ENCODE peak calls at places on chromosome 17, in ten cellular contexts. One of them, this sample, is unnamed.

GRCh38 chr17:16926591-16927451 is 45.1 kb downstream of the TNFRSF13B start:
- DNase-seq in NCI-H1436: no peak
- DNase-seq in NB4: no peak
- DNase-seq in Peyer's patch: peak
- DNase-seq in progenitor cell of endocrine pancreas: no peak
- DNase-seq in stomach: no peak
- DNase-seq in stimulated activated CD4-positive, alpha-beta T cell treated with anti-CD3 and anti-CD28 coated beads, Interleukin-1b, Interleukin-23, amount 100 ng/mL, for 48 hours: no peak
- DNase-seq in effector memory CD4-positive, alpha-beta T cell: no peak
- DNase-seq in stimulated activated CD8-positive, alpha-beta memory T cell treated with anti-CD3 and anti-CD28 coated beads, Interleukin-7, amount 100 ng/mL, for 24 hours: no peak
- DNase-seq in COR-L47: no peak
- DNase-seq in this sample: no peak

GRCh38 chr17:42399948-42400843 is 12.0 kb upstream of the STAT3 start:
- DNase-seq in stimulated activated CD8-positive, alpha-beta memory T cell treated with anti-CD3 and anti-CD28 coated beads, Interleukin-7, amount 100 ng/mL, for 24 hours: no peak
- DNase-seq in progenitor cell of endocrine pancreas: no peak
- DNase-seq in Peyer's patch: peak
- DNase-seq in stomach: no peak
- DNase-seq in NCI-H1436: no peak
- DNase-seq in effector memory CD4-positive, alpha-beta T cell: no peak
- DNase-seq in NB4: no peak
- DNase-seq in COR-L47: no peak
- DNase-seq in stimulated activated CD4-positive, alpha-beta T cell treated with anti-CD3 and anti-CD28 coated beads, Interleukin-1b, Interleukin-23, amount 100 ng/mL, for 48 hours: no peak
- DNase-seq in this sample: no peak

GRCh38 chr17:40122466-40122943 is 734 bp downstream of the MSL1 start:
- DNase-seq in stomach: no peak
- DNase-seq in effector memory CD4-positive, alpha-beta T cell: no peak
- DNase-seq in COR-L47: peak
- DNase-seq in NCI-H1436: no peak
- DNase-seq in NB4: peak
- DNase-seq in progenitor cell of endocrine pancreas: peak
- DNase-seq in Peyer's patch: peak
- DNase-seq in stimulated activated CD4-positive, alpha-beta T cell treated with anti-CD3 and anti-CD28 coated beads, Interleukin-1b, Interleukin-23, amount 100 ng/mL, for 48 hours: no peak
- DNase-seq in stimulated activated CD8-positive, alpha-beta memory T cell treated with anti-CD3 and anti-CD28 coated beads, Interleukin-7, amount 100 ng/mL, for 24 hours: no peak
- DNase-seq in this sample: peak

GRCh38 chr17:21034350-21035235 is 8.2 kb downstream of the USP22 start:
- DNase-seq in stimulated activated CD4-positive, alpha-beta T cell treated with anti-CD3 and anti-CD28 coated beads, Interleukin-1b, Interleukin-23, amount 100 ng/mL, for 48 hours: peak
- DNase-seq in NB4: no peak
- DNase-seq in progenitor cell of endocrine pancreas: no peak
- DNase-seq in stomach: no peak
- DNase-seq in COR-L47: no peak
- DNase-seq in effector memory CD4-positive, alpha-beta T cell: no peak
- DNase-seq in Peyer's patch: peak
- DNase-seq in NCI-H1436: no peak
- DNase-seq in stimulated activated CD8-positive, alpha-beta memory T cell treated with anti-CD3 and anti-CD28 coated beads, Interleukin-7, amount 100 ng/mL, for 24 hours: no peak
- DNase-seq in this sample: no peak

GRCh38 chr17:35373532-35373983 is at the start of gene SLFN11:
- DNase-seq in stimulated activated CD4-positive, alpha-beta T cell treated with anti-CD3 and anti-CD28 coated beads, Interleukin-1b, Interleukin-23, amount 100 ng/mL, for 48 hours: peak
- DNase-seq in NB4: peak
- DNase-seq in stomach: peak
- DNase-seq in COR-L47: no peak
- DNase-seq in progenitor cell of endocrine pancreas: no peak
- DNase-seq in stimulated activated CD8-positive, alpha-beta memory T cell treated with anti-CD3 and anti-CD28 coated beads, Interleukin-7, amount 100 ng/mL, for 24 hours: peak
- DNase-seq in effector memory CD4-positive, alpha-beta T cell: peak
- DNase-seq in NCI-H1436: no peak
- DNase-seq in Peyer's patch: peak
- DNase-seq in this sample: peak

GRCh38 chr17:35520043-35520442 is 17.4 kb downstream of the SLFN12L start:
- DNase-seq in NB4: no peak
- DNase-seq in effector memory CD4-positive, alpha-beta T cell: no peak
- DNase-seq in COR-L47: no peak
- DNase-seq in stimulated activated CD4-positive, alpha-beta T cell treated with anti-CD3 and anti-CD28 coated beads, Interleukin-1b, Interleukin-23, amount 100 ng/mL, for 48 hours: no peak
- DNase-seq in progenitor cell of endocrine pancreas: no peak
- DNase-seq in Peyer's patch: no peak
- DNase-seq in NCI-H1436: no peak
- DNase-seq in stomach: no peak
- DNase-seq in stimulated activated CD8-positive, alpha-beta memory T cell treated with anti-CD3 and anti-CD28 coated beads, Interleukin-7, amount 100 ng/mL, for 24 hours: no peak
- DNase-seq in this sample: no peak

GRCh38 chr17:42518046-42518754 is 17.8 kb upstream of the NAGLU start:
- DNase-seq in effector memory CD4-positive, alpha-beta T cell: no peak
- DNase-seq in stimulated activated CD8-positive, alpha-beta memory T cell treated with anti-CD3 and anti-CD28 coated beads, Interleukin-7, amount 100 ng/mL, for 24 hours: no peak
- DNase-seq in COR-L47: no peak
- DNase-seq in NCI-H1436: no peak
- DNase-seq in stimulated activated CD4-positive, alpha-beta T cell treated with anti-CD3 and anti-CD28 coated beads, Interleukin-1b, Interleukin-23, amount 100 ng/mL, for 48 hours: no peak
- DNase-seq in Peyer's patch: peak
- DNase-seq in progenitor cell of endocrine pancreas: no peak
- DNase-seq in NB4: peak
- DNase-seq in stomach: peak
- DNase-seq in this sample: no peak

GRCh38 chr17:40427002-40427491 is 9.4 kb upstream of the TOP2A start:
- DNase-seq in NB4: no peak
- DNase-seq in COR-L47: no peak
- DNase-seq in stimulated activated CD4-positive, alpha-beta T cell treated with anti-CD3 and anti-CD28 coated beads, Interleukin-1b, Interleukin-23, amount 100 ng/mL, for 48 hours: peak
- DNase-seq in NCI-H1436: no peak
- DNase-seq in Peyer's patch: peak
- DNase-seq in effector memory CD4-positive, alpha-beta T cell: no peak
- DNase-seq in stomach: no peak
- DNase-seq in stimulated activated CD8-positive, alpha-beta memory T cell treated with anti-CD3 and anti-CD28 coated beads, Interleukin-7, amount 100 ng/mL, for 24 hours: no peak
- DNase-seq in progenitor cell of endocrine pancreas: no peak
- DNase-seq in this sample: no peak

GRCh38 chr17:75093543-75094158 is 5.9 kb downstream of the SLC16A5 start:
- DNase-seq in COR-L47: no peak
- DNase-seq in Peyer's patch: no peak
- DNase-seq in stimulated activated CD4-positive, alpha-beta T cell treated with anti-CD3 and anti-CD28 coated beads, Interleukin-1b, Interleukin-23, amount 100 ng/mL, for 48 hours: no peak
- DNase-seq in effector memory CD4-positive, alpha-beta T cell: no peak
- DNase-seq in NCI-H1436: no peak
- DNase-seq in NB4: no peak
- DNase-seq in stomach: peak
- DNase-seq in progenitor cell of endocrine pancreas: no peak
- DNase-seq in stimulated activated CD8-positive, alpha-beta memory T cell treated with anti-CD3 and anti-CD28 coated beads, Interleukin-7, amount 100 ng/mL, for 24 hours: no peak
- DNase-seq in this sample: no peak

GRCh38 chr17:76082326-76083251 is 3.6 kb downstream of the ZACN start:
- DNase-seq in stimulated activated CD8-positive, alpha-beta memory T cell treated with anti-CD3 and anti-CD28 coated beads, Interleukin-7, amount 100 ng/mL, for 24 hours: no peak
- DNase-seq in Peyer's patch: no peak
- DNase-seq in NB4: no peak
- DNase-seq in stimulated activated CD4-positive, alpha-beta T cell treated with anti-CD3 and anti-CD28 coated beads, Interleukin-1b, Interleukin-23, amount 100 ng/mL, for 48 hours: no peak
- DNase-seq in stomach: no peak
- DNase-seq in effector memory CD4-positive, alpha-beta T cell: no peak
- DNase-seq in NCI-H1436: no peak
- DNase-seq in COR-L47: peak
- DNase-seq in progenitor cell of endocrine pancreas: no peak
- DNase-seq in this sample: peak

GRCh38 chr17:82351713-82352488 is 7.1 kb upstream of the TEX19 start:
- DNase-seq in stimulated activated CD4-positive, alpha-beta T cell treated with anti-CD3 and anti-CD28 coated beads, Interleukin-1b, Interleukin-23, amount 100 ng/mL, for 48 hours: peak
- DNase-seq in NCI-H1436: peak
- DNase-seq in Peyer's patch: peak
- DNase-seq in stimulated activated CD8-positive, alpha-beta memory T cell treated with anti-CD3 and anti-CD28 coated beads, Interleukin-7, amount 100 ng/mL, for 24 hours: peak
- DNase-seq in stomach: peak
- DNase-seq in progenitor cell of endocrine pancreas: peak
- DNase-seq in NB4: peak
- DNase-seq in effector memory CD4-positive, alpha-beta T cell: peak
- DNase-seq in COR-L47: peak
- DNase-seq in this sample: peak

GRCh38 chr17:73401911-73402310 is 90.1 kb upstream of the CDC42EP4 start:
- DNase-seq in stimulated activated CD4-positive, alpha-beta T cell treated with anti-CD3 and anti-CD28 coated beads, Interleukin-1b, Interleukin-23, amount 100 ng/mL, for 48 hours: peak
- DNase-seq in stimulated activated CD8-positive, alpha-beta memory T cell treated with anti-CD3 and anti-CD28 coated beads, Interleukin-7, amount 100 ng/mL, for 24 hours: no peak
- DNase-seq in NB4: peak
- DNase-seq in progenitor cell of endocrine pancreas: no peak
- DNase-seq in Peyer's patch: peak
- DNase-seq in effector memory CD4-positive, alpha-beta T cell: no peak
- DNase-seq in NCI-H1436: no peak
- DNase-seq in stomach: no peak
- DNase-seq in COR-L47: no peak
- DNase-seq in this sample: no peak

GRCh38 chr17:78669256-78669974 is 92.2 kb upstream of the DNAH17 start:
- DNase-seq in COR-L47: no peak
- DNase-seq in NCI-H1436: no peak
- DNase-seq in stimulated activated CD8-positive, alpha-beta memory T cell treated with anti-CD3 and anti-CD28 coated beads, Interleukin-7, amount 100 ng/mL, for 24 hours: no peak
- DNase-seq in stomach: no peak
- DNase-seq in Peyer's patch: peak
- DNase-seq in progenitor cell of endocrine pancreas: no peak
- DNase-seq in stimulated activated CD4-positive, alpha-beta T cell treated with anti-CD3 and anti-CD28 coated beads, Interleukin-1b, Interleukin-23, amount 100 ng/mL, for 48 hours: no peak
- DNase-seq in NB4: no peak
- DNase-seq in effector memory CD4-positive, alpha-beta T cell: no peak
- DNase-seq in this sample: no peak

GRCh38 chr17:72396121-72396520 is 275.3 kb downstream of the SOX9 start:
- DNase-seq in stomach: no peak
- DNase-seq in effector memory CD4-positive, alpha-beta T cell: no peak
- DNase-seq in stimulated activated CD8-positive, alpha-beta memory T cell treated with anti-CD3 and anti-CD28 coated beads, Interleukin-7, amount 100 ng/mL, for 24 hours: no peak
- DNase-seq in Peyer's patch: no peak
- DNase-seq in COR-L47: no peak
- DNase-seq in NB4: no peak
- DNase-seq in stimulated activated CD4-positive, alpha-beta T cell treated with anti-CD3 and anti-CD28 coated beads, Interleukin-1b, Interleukin-23, amount 100 ng/mL, for 48 hours: no peak
- DNase-seq in progenitor cell of endocrine pancreas: no peak
- DNase-seq in NCI-H1436: no peak
- DNase-seq in this sample: no peak

GRCh38 chr17:79332011-79332410 is 257.4 kb downstream of the ENGASE start:
- DNase-seq in stomach: no peak
- DNase-seq in effector memory CD4-positive, alpha-beta T cell: no peak
- DNase-seq in progenitor cell of endocrine pancreas: no peak
- DNase-seq in NCI-H1436: no peak
- DNase-seq in COR-L47: no peak
- DNase-seq in stimulated activated CD4-positive, alpha-beta T cell treated with anti-CD3 and anti-CD28 coated beads, Interleukin-1b, Interleukin-23, amount 100 ng/mL, for 48 hours: no peak
- DNase-seq in Peyer's patch: no peak
- DNase-seq in NB4: no peak
- DNase-seq in stimulated activated CD8-positive, alpha-beta memory T cell treated with anti-CD3 and anti-CD28 coated beads, Interleukin-7, amount 100 ng/mL, for 24 hours: no peak
- DNase-seq in this sample: peak

GRCh38 chr17:81196505-81197408 is 26.0 kb downstream of the CEP131 start:
- DNase-seq in effector memory CD4-positive, alpha-beta T cell: no peak
- DNase-seq in stimulated activated CD4-positive, alpha-beta T cell treated with anti-CD3 and anti-CD28 coated beads, Interleukin-1b, Interleukin-23, amount 100 ng/mL, for 48 hours: no peak
- DNase-seq in NB4: no peak
- DNase-seq in stomach: no peak
- DNase-seq in NCI-H1436: no peak
- DNase-seq in Peyer's patch: no peak
- DNase-seq in stimulated activated CD8-positive, alpha-beta memory T cell treated with anti-CD3 and anti-CD28 coated beads, Interleukin-7, amount 100 ng/mL, for 24 hours: no peak
- DNase-seq in COR-L47: no peak
- DNase-seq in progenitor cell of endocrine pancreas: no peak
- DNase-seq in this sample: no peak

GRCh38 chr17:80861892-80862291 is 129.7 kb upstream of the CHMP6 start:
- DNase-seq in stimulated activated CD4-positive, alpha-beta T cell treated with anti-CD3 and anti-CD28 coated beads, Interleukin-1b, Interleukin-23, amount 100 ng/mL, for 48 hours: peak
- DNase-seq in NB4: no peak
- DNase-seq in effector memory CD4-positive, alpha-beta T cell: no peak
- DNase-seq in progenitor cell of endocrine pancreas: no peak
- DNase-seq in Peyer's patch: no peak
- DNase-seq in stimulated activated CD8-positive, alpha-beta memory T cell treated with anti-CD3 and anti-CD28 coated beads, Interleukin-7, amount 100 ng/mL, for 24 hours: no peak
- DNase-seq in COR-L47: peak
- DNase-seq in NCI-H1436: peak
- DNase-seq in stomach: no peak
- DNase-seq in this sample: peak

GRCh38 chr17:4806770-4807533 is at the start of gene PLD2:
- DNase-seq in COR-L47: peak
- DNase-seq in Peyer's patch: peak
- DNase-seq in stomach: peak
- DNase-seq in stimulated activated CD8-positive, alpha-beta memory T cell treated with anti-CD3 and anti-CD28 coated beads, Interleukin-7, amount 100 ng/mL, for 24 hours: peak
- DNase-seq in progenitor cell of endocrine pancreas: peak
- DNase-seq in NB4: peak
- DNase-seq in NCI-H1436: peak
- DNase-seq in effector memory CD4-positive, alpha-beta T cell: peak
- DNase-seq in stimulated activated CD4-positive, alpha-beta T cell treated with anti-CD3 and anti-CD28 coated beads, Interleukin-1b, Interleukin-23, amount 100 ng/mL, for 48 hours: peak
- DNase-seq in this sample: peak

GRCh38 chr17:40556884-40557414 is 8.3 kb downstream of the CCR7 start:
- DNase-seq in COR-L47: no peak
- DNase-seq in stimulated activated CD4-positive, alpha-beta T cell treated with anti-CD3 and anti-CD28 coated beads, Interleukin-1b, Interleukin-23, amount 100 ng/mL, for 48 hours: peak
- DNase-seq in Peyer's patch: peak
- DNase-seq in effector memory CD4-positive, alpha-beta T cell: no peak
- DNase-seq in stomach: peak
- DNase-seq in stimulated activated CD8-positive, alpha-beta memory T cell treated with anti-CD3 and anti-CD28 coated beads, Interleukin-7, amount 100 ng/mL, for 24 hours: no peak
- DNase-seq in progenitor cell of endocrine pancreas: peak
- DNase-seq in NCI-H1436: no peak
- DNase-seq in NB4: no peak
- DNase-seq in this sample: no peak

GRCh38 chr17:47654991-47655390 is 5.3 kb downstream of the KPNB1 start:
- DNase-seq in NB4: no peak
- DNase-seq in COR-L47: no peak
- DNase-seq in NCI-H1436: no peak
- DNase-seq in Peyer's patch: no peak
- DNase-seq in stimulated activated CD8-positive, alpha-beta memory T cell treated with anti-CD3 and anti-CD28 coated beads, Interleukin-7, amount 100 ng/mL, for 24 hours: no peak
- DNase-seq in stimulated activated CD4-positive, alpha-beta T cell treated with anti-CD3 and anti-CD28 coated beads, Interleukin-1b, Interleukin-23, amount 100 ng/mL, for 48 hours: no peak
- DNase-seq in progenitor cell of endocrine pancreas: no peak
- DNase-seq in stomach: peak
- DNase-seq in effector memory CD4-positive, alpha-beta T cell: no peak
- DNase-seq in this sample: no peak

GRCh38 chr17:48755346-48755745 is 26.8 kb upstream of the HOXB13 start:
- DNase-seq in Peyer's patch: no peak
- DNase-seq in NB4: peak
- DNase-seq in effector memory CD4-positive, alpha-beta T cell: no peak
- DNase-seq in stimulated activated CD8-positive, alpha-beta memory T cell treated with anti-CD3 and anti-CD28 coated beads, Interleukin-7, amount 100 ng/mL, for 24 hours: no peak
- DNase-seq in stimulated activated CD4-positive, alpha-beta T cell treated with anti-CD3 and anti-CD28 coated beads, Interleukin-1b, Interleukin-23, amount 100 ng/mL, for 48 hours: no peak
- DNase-seq in stomach: no peak
- DNase-seq in COR-L47: no peak
- DNase-seq in NCI-H1436: no peak
- DNase-seq in progenitor cell of endocrine pancreas: no peak
- DNase-seq in this sample: no peak

GRCh38 chr17:253091-253846 is 71.8 kb upstream of the DOC2B start:
- DNase-seq in NB4: no peak
- DNase-seq in NCI-H1436: no peak
- DNase-seq in stimulated activated CD8-positive, alpha-beta memory T cell treated with anti-CD3 and anti-CD28 coated beads, Interleukin-7, amount 100 ng/mL, for 24 hours: no peak
- DNase-seq in progenitor cell of endocrine pancreas: no peak
- DNase-seq in Peyer's patch: peak
- DNase-seq in effector memory CD4-positive, alpha-beta T cell: no peak
- DNase-seq in stomach: peak
- DNase-seq in COR-L47: no peak
- DNase-seq in stimulated activated CD4-positive, alpha-beta T cell treated with anti-CD3 and anti-CD28 coated beads, Interleukin-1b, Interleukin-23, amount 100 ng/mL, for 48 hours: no peak
- DNase-seq in this sample: no peak

GRCh38 chr17:34998205-34998604 is 17.9 kb downstream of the LIG3 start:
- DNase-seq in NCI-H1436: peak
- DNase-seq in stimulated activated CD8-positive, alpha-beta memory T cell treated with anti-CD3 and anti-CD28 coated beads, Interleukin-7, amount 100 ng/mL, for 24 hours: peak
- DNase-seq in NB4: peak
- DNase-seq in stomach: peak
- DNase-seq in stimulated activated CD4-positive, alpha-beta T cell treated with anti-CD3 and anti-CD28 coated beads, Interleukin-1b, Interleukin-23, amount 100 ng/mL, for 48 hours: peak
- DNase-seq in Peyer's patch: peak
- DNase-seq in COR-L47: peak
- DNase-seq in effector memory CD4-positive, alpha-beta T cell: peak
- DNase-seq in progenitor cell of endocrine pancreas: peak
- DNase-seq in this sample: no peak

GRCh38 chr17:41907185-41907556 is 11.6 kb downstream of the ACLY start:
- DNase-seq in effector memory CD4-positive, alpha-beta T cell: no peak
- DNase-seq in stimulated activated CD4-positive, alpha-beta T cell treated with anti-CD3 and anti-CD28 coated beads, Interleukin-1b, Interleukin-23, amount 100 ng/mL, for 48 hours: no peak
- DNase-seq in Peyer's patch: no peak
- DNase-seq in stimulated activated CD8-positive, alpha-beta memory T cell treated with anti-CD3 and anti-CD28 coated beads, Interleukin-7, amount 100 ng/mL, for 24 hours: no peak
- DNase-seq in NCI-H1436: no peak
- DNase-seq in progenitor cell of endocrine pancreas: no peak
- DNase-seq in stomach: no peak
- DNase-seq in COR-L47: no peak
- DNase-seq in NB4: no peak
- DNase-seq in this sample: no peak

GRCh38 chr17:37744961-37745800 is at the start of gene HNF1B:
- DNase-seq in NB4: no peak
- DNase-seq in effector memory CD4-positive, alpha-beta T cell: no peak
- DNase-seq in stimulated activated CD8-positive, alpha-beta memory T cell treated with anti-CD3 and anti-CD28 coated beads, Interleukin-7, amount 100 ng/mL, for 24 hours: no peak
- DNase-seq in COR-L47: no peak
- DNase-seq in NCI-H1436: no peak
- DNase-seq in stimulated activated CD4-positive, alpha-beta T cell treated with anti-CD3 and anti-CD28 coated beads, Interleukin-1b, Interleukin-23, amount 100 ng/mL, for 48 hours: no peak
- DNase-seq in stomach: peak
- DNase-seq in progenitor cell of endocrine pancreas: peak
- DNase-seq in Peyer's patch: peak
- DNase-seq in this sample: no peak

GRCh38 chr17:80746262-80746935 is 201.8 kb downstream of the RPTOR start:
- DNase-seq in stimulated activated CD8-positive, alpha-beta memory T cell treated with anti-CD3 and anti-CD28 coated beads, Interleukin-7, amount 100 ng/mL, for 24 hours: no peak
- DNase-seq in Peyer's patch: no peak
- DNase-seq in effector memory CD4-positive, alpha-beta T cell: no peak
- DNase-seq in NB4: no peak
- DNase-seq in stomach: no peak
- DNase-seq in NCI-H1436: no peak
- DNase-seq in stimulated activated CD4-positive, alpha-beta T cell treated with anti-CD3 and anti-CD28 coated beads, Interleukin-1b, Interleukin-23, amount 100 ng/mL, for 48 hours: no peak
- DNase-seq in progenitor cell of endocrine pancreas: no peak
- DNase-seq in COR-L47: no peak
- DNase-seq in this sample: no peak